ENCODE peak calls at places on chromosomes 11 and 22, in four cellular contexts. One of them, this sample, is unnamed.

GRCh38 chr11:43908683-43909082 is 28.1 kb downstream of the ALKBH3 start:
- DNase-seq in GM20000: no peak
- DNase-seq in suprapubic skin: no peak
- DNase-seq in mucosa of descending colon: no peak
- DNase-seq in this sample: no peak

GRCh38 chr22:49719046-49719445 is 108.6 kb downstream of the BRD1 start:
- DNase-seq in GM20000: no peak
- DNase-seq in suprapubic skin: no peak
- DNase-seq in mucosa of descending colon: no peak
- DNase-seq in this sample: no peak

GRCh38 chr22:48249721-48250268 is 1487.3 kb downstream of the TBC1D22A start:
- DNase-seq in GM20000: no peak
- DNase-seq in suprapubic skin: peak; percentile 72
- DNase-seq in mucosa of descending colon: no peak
- DNase-seq in this sample: no peak

GRCh38 chr22:34599567-34599966 is 466.4 kb upstream of the ISX start:
- DNase-seq in GM20000: no peak
- DNase-seq in suprapubic skin: no peak
- DNase-seq in mucosa of descending colon: no peak
- DNase-seq in this sample: no peak

GRCh38 chr11:78350101-78350645 is 67.4 kb downstream of the GAB2 start:
- DNase-seq in GM20000: no peak
- DNase-seq in suprapubic skin: no peak
- DNase-seq in mucosa of descending colon: peak; percentile 42
- DNase-seq in this sample: no peak

GRCh38 chr11:118145285-118146227 is 7.1 kb downstream of the SCN4B start:
- DNase-seq in GM20000: peak; percentile 97
- DNase-seq in suprapubic skin: peak; percentile 93
- DNase-seq in mucosa of descending colon: peak; percentile 96
- DNase-seq in this sample: peak; percentile 94

GRCh38 chr11:74650498-74650897 is 58.1 kb downstream of the POLD3 start:
- DNase-seq in GM20000: no peak
- DNase-seq in suprapubic skin: no peak
- DNase-seq in mucosa of descending colon: peak; percentile 18
- DNase-seq in this sample: no peak

GRCh38 chr11:15309296-15309695 is 194.6 kb downstream of the INSC start:
- DNase-seq in GM20000: no peak
- DNase-seq in suprapubic skin: no peak
- DNase-seq in mucosa of descending colon: no peak
- DNase-seq in this sample: no peak

GRCh38 chr11:61111786-61112517 is 9.7 kb downstream of the CD5 start:
- DNase-seq in GM20000: no peak
- DNase-seq in suprapubic skin: no peak
- DNase-seq in mucosa of descending colon: no peak
- DNase-seq in this sample: no peak

GRCh38 chr11:60955566-60955965 is 3.6 kb upstream of the SLC15A3 start:
- DNase-seq in GM20000: no peak
- DNase-seq in suprapubic skin: no peak
- DNase-seq in mucosa of descending colon: no peak
- DNase-seq in this sample: no peak

GRCh38 chr11:16338397-16338796 is 17.9 kb downstream of the SOX6 start:
- DNase-seq in GM20000: no peak
- DNase-seq in suprapubic skin: no peak
- DNase-seq in mucosa of descending colon: no peak
- DNase-seq in this sample: no peak

GRCh38 chr22:26805131-26805530 is 147.7 kb downstream of the MIAT start:
- DNase-seq in GM20000: no peak
- DNase-seq in suprapubic skin: no peak
- DNase-seq in mucosa of descending colon: no peak
- DNase-seq in this sample: no peak

GRCh38 chr11:132644511-132644910 is 887.8 kb downstream of the OPCML start:
- DNase-seq in GM20000: no peak
- DNase-seq in suprapubic skin: no peak
- DNase-seq in mucosa of descending colon: no peak
- DNase-seq in this sample: no peak

GRCh38 chr11:82996966-82997606 is 74.6 kb downstream of the RAB30 start:
- DNase-seq in GM20000: peak; percentile 61
- DNase-seq in suprapubic skin: no peak
- DNase-seq in mucosa of descending colon: peak; percentile 75
- DNase-seq in this sample: peak; percentile 70

GRCh38 chr11:7967826-7968225 is 2.6 kb upstream of the NLRP10 start:
- DNase-seq in GM20000: no peak
- DNase-seq in suprapubic skin: no peak
- DNase-seq in mucosa of descending colon: no peak
- DNase-seq in this sample: no peak

GRCh38 chr11:122784325-122785155 is 53.8 kb upstream of the CRTAM start:
- DNase-seq in GM20000: no peak
- DNase-seq in suprapubic skin: no peak
- DNase-seq in mucosa of descending colon: no peak
- DNase-seq in this sample: no peak

GRCh38 chr22:37260939-37261338 is 16.9 kb upstream of the RAC2 start:
- DNase-seq in GM20000: peak; percentile 73
- DNase-seq in suprapubic skin: no peak
- DNase-seq in mucosa of descending colon: peak; percentile 72
- DNase-seq in this sample: peak; percentile 77

GRCh38 chr11:627273-627585 is 248 bp upstream of the SCT start:
- DNase-seq in GM20000: no peak
- DNase-seq in suprapubic skin: no peak
- DNase-seq in mucosa of descending colon: no peak
- DNase-seq in this sample: no peak

GRCh38 chr11:45850446-45850845 is 3.2 kb downstream of the CRY2 start:
- DNase-seq in GM20000: no peak
- DNase-seq in suprapubic skin: no peak
- DNase-seq in mucosa of descending colon: no peak
- DNase-seq in this sample: no peak

GRCh38 chr22:30423296-30423958 is 2.1 kb upstream of the MTFP1 start:
- DNase-seq in GM20000: no peak
- DNase-seq in suprapubic skin: peak; percentile 89
- DNase-seq in mucosa of descending colon: peak; percentile 57
- DNase-seq in this sample: no peak

GRCh38 chr22:41596776-41597634 is 7.4 kb upstream of the PMM1 start:
- DNase-seq in GM20000: peak; percentile 56
- DNase-seq in suprapubic skin: no peak
- DNase-seq in mucosa of descending colon: peak; percentile 75
- DNase-seq in this sample: peak; percentile 45

GRCh38 chr11:8878771-8879170 is 32.2 kb upstream of the AKIP1 start:
- DNase-seq in GM20000: no peak
- DNase-seq in suprapubic skin: no peak
- DNase-seq in mucosa of descending colon: no peak
- DNase-seq in this sample: no peak

GRCh38 chr22:46567471-46567870 is 30.1 kb upstream of the CELSR1 start:
- DNase-seq in GM20000: no peak
- DNase-seq in suprapubic skin: no peak
- DNase-seq in mucosa of descending colon: no peak
- DNase-seq in this sample: no peak

GRCh38 chr22:46571642-46572250 is 34.3 kb upstream of the CELSR1 start:
- DNase-seq in GM20000: no peak
- DNase-seq in suprapubic skin: no peak
- DNase-seq in mucosa of descending colon: no peak
- DNase-seq in this sample: no peak

GRCh38 chr22:46568102-46568809 is 30.8 kb upstream of the CELSR1 start:
- DNase-seq in GM20000: no peak
- DNase-seq in suprapubic skin: no peak
- DNase-seq in mucosa of descending colon: no peak
- DNase-seq in this sample: no peak

GRCh38 chr22:46569055-46569847 is 31.8 kb upstream of the CELSR1 start:
- DNase-seq in GM20000: no peak
- DNase-seq in suprapubic skin: no peak
- DNase-seq in mucosa of descending colon: no peak
- DNase-seq in this sample: no peak

DNA sequence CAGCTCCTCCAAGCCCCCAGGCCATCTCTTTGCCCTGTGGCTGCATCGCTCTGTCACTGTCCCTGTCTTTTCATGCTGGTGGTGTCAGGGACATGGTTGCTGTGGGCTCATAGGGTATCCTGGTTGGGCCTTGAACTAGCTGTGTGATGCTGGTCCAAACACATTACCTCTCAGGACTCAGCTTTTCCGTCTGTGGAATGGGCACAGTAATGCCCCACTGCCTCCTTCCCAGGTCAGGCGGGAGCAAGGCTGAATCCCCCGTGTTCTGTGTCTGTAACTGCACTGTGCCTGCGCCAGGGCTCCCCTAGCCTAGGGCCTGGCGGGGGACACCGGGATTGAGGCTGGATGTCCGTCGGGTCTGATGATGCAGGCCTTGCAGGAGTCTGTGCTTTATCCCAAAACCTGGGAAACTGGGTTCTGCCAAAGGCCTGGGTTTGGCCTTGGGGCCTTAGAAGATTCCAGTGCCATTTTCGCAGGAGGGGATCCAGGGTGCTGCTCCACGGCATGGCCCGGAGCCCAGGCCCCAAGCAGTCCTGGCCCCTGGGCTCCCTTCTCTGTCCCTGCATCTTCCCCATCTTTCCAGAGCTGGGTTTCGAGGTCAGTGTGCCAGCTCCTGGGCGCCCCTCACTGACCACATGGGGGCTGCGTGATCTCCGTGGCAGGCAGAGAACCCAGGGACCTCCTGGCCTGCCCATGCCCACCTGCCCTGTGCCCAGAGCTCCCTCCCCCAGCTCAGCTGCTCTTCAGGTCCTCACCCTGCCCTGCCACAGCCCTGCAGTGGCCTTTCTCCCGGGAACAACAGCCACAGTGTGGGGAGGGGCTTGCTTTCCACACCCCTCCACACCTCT is 32.7 kb upstream of the CELSR1 start:
- DNase-seq in GM20000: no peak
- DNase-seq in suprapubic skin: no peak
- DNase-seq in mucosa of descending colon: no peak
- DNase-seq in this sample: no peak
- TF ChIP-seq CTCF in GM20000: no peak
- TF ChIP-seq CTCF in suprapubic skin: no peak
- TF ChIP-seq CTCF in mucosa of descending colon: no peak
- TF ChIP-seq CTCF in this sample: no peak

GRCh38 chr22:20236052-20236717 is 31.9 kb downstream of the RTN4R start:
- DNase-seq in GM20000: no peak
- DNase-seq in suprapubic skin: no peak
- DNase-seq in mucosa of descending colon: no peak
- DNase-seq in this sample: no peak
- TF ChIP-seq CTCF in GM20000: no peak
- TF ChIP-seq CTCF in suprapubic skin: no peak
- TF ChIP-seq CTCF in mucosa of descending colon: no peak
- TF ChIP-seq CTCF in this sample: no peak

DNA sequence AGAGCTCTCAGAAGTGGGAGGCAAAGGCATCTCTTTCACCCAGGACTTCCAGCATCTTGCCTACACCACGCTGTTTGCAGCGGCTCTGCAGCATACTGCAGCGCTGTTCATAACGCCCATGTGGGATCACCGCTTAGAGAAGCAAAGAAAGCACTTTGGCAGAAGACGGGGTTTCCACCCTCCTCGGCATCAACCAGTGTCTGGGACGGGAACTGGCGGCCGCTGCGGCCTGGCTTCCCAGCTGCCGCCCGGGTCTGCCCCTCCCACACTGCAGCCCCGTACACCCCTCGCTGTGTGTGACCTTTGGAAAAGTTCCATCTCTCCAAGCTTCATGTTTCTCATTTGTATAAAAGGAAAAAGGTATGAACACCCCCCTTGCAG is 542 bp upstream of the TIRAP start:
- DNase-seq in GM20000: peak; percentile 58
- DNase-seq in suprapubic skin: no peak
- DNase-seq in mucosa of descending colon: peak; percentile 51
- DNase-seq in this sample: no peak
- TF ChIP-seq CTCF in GM20000: no peak
- TF ChIP-seq CTCF in suprapubic skin: no peak
- TF ChIP-seq CTCF in mucosa of descending colon: no peak
- TF ChIP-seq CTCF in this sample: no peak

GRCh38 chr22:39012525-39013516 is 1.2 kb upstream of the APOBEC3C start:
- DNase-seq in GM20000: no peak
- DNase-seq in suprapubic skin: no peak
- DNase-seq in mucosa of descending colon: no peak
- DNase-seq in this sample: no peak

GRCh38 chr22:39021552-39022250 is 774 bp downstream of the APOBEC3D start:
- DNase-seq in GM20000: peak; percentile 17
- DNase-seq in suprapubic skin: no peak
- DNase-seq in mucosa of descending colon: no peak
- DNase-seq in this sample: no peak

GRCh38 chr22:39016592-39016991 is 2.5 kb downstream of the APOBEC3C start:
- DNase-seq in GM20000: no peak
- DNase-seq in suprapubic skin: no peak
- DNase-seq in mucosa of descending colon: no peak
- DNase-seq in this sample: no peak

GRCh38 chr22:39013923-39014722 is at the start of gene APOBEC3C:
- DNase-seq in GM20000: peak; percentile 84
- DNase-seq in suprapubic skin: peak; percentile 85
- DNase-seq in mucosa of descending colon: peak; percentile 87
- DNase-seq in this sample: peak; percentile 88

DNA sequence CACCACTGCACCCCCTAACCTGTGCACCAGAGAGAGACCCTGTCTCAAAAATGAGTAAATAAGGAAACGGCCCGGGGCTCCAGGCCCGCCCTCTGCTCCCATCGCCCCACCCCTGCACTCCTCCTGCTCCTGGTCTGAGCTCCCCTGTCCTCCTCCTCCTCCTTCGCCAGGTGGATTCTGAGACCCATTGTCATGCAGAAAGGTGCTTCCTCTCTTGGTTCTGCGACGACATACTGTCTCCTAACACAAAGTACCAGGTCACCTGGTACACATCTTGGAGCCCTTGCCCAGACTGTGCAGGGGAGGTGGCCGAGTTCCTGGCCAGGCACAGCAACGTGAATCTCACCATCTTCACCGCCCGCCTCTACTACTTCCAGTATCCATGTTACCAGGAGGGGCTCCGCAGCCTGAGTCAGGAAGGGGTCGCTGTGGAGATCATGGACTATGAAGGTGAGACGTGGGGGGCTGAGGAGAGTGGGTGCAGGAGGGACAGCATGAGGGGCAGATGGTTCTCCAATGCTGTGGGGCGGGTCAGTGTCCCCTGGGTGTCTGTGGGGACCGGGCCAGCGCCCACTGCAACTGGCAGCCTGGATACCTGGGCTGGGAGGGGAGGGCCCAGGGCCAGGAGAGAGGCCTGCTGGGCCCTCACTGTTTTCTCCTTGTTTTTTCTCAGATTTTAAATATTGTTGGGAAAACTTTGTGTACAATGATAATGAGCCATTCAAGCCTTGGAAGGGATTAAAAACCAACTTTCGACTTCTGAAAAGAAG is 3.1 kb upstream of the APOBEC3D start:
- DNase-seq in GM20000: no peak
- DNase-seq in suprapubic skin: no peak
- DNase-seq in mucosa of descending colon: no peak
- DNase-seq in this sample: no peak
- TF ChIP-seq CTCF in GM20000: no peak
- TF ChIP-seq CTCF in suprapubic skin: no peak
- TF ChIP-seq CTCF in mucosa of descending colon: no peak
- TF ChIP-seq CTCF in this sample: no peak

DNA sequence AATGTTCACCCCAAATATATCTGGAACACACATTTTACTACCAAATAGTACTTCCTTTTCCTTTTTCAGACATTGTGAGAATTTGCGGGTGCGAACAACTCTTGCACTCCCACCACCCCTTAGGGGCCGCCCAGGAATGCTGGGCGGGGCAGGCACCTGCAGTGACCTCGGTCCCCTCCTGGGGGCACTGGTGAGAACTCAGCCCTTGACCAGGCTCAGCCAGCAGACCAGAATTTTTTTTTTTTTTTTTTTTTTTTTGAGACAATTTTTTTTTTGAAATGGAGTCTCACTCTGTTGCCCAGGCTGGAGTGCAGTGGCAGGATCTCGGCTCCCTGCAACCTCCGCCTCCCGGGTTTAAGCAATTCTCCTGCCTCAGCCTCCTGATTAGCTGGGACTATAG is 75.8 kb downstream of the ARHGAP8 start:
- DNase-seq in GM20000: peak; percentile 71
- DNase-seq in suprapubic skin: no peak
- DNase-seq in mucosa of descending colon: peak; percentile 13
- DNase-seq in this sample: peak; percentile 61
- TF ChIP-seq CTCF in GM20000: no peak
- TF ChIP-seq CTCF in suprapubic skin: no peak
- TF ChIP-seq CTCF in mucosa of descending colon: no peak
- TF ChIP-seq CTCF in this sample: peak; percentile 19

This sample was measured in GM10248.